ENCODE peak calls at places on chromosomes 5 and 9, in nine cellular contexts. H is memory B cell; J is NCI-H1092; T is mucosa of descending colon; N is psoas muscle; O is hippocampal formation; F is foreskin fibroblast; R is stimulated activated naive CD4-positive, alpha-beta T cell; M is NCI-H2171 treated with DMSO at 0.1 percent for 48 hours. B is an unnamed sample.

GRCh38 chr5:60687927-60688720 is 11.8 kb downstream of the DEPDC1B start:
- DNase-seq in H (no peak), J (no peak), T (no peak), N (no peak), O (no peak), F (peak), R (no peak), M (no peak), B (no peak)

GRCh38 chr5:91425046-91425445 is 41.9 kb upstream of the ARRDC3 start:
- DNase-seq in H (no peak), J (no peak), T (no peak), N (no peak), O (no peak), F (no peak), R (no peak), M (no peak), B (no peak)

GRCh38 chr9:130905125-130905901 is 8.7 kb upstream of the QRFP start:
- DNase-seq in H (no peak), J (no peak), T (no peak), N (no peak), O (no peak), F (no peak), R (no peak), M (no peak), B (no peak)

GRCh38 chr5:44345871-44346270 is 43.3 kb downstream of the FGF10 start:
- DNase-seq in H (no peak), J (no peak), T (no peak), N (no peak), O (no peak), F (no peak), R (no peak), M (no peak), B (no peak)

GRCh38 chr5:6365977-6366590 is 12.3 kb downstream of the MED10 start:
- DNase-seq in H (no peak), J (no peak), T (no peak), N (peak), O (no peak), F (no peak), R (no peak), M (no peak), B (no peak)

GRCh38 chr5:135371738-135372232 is 27.2 kb downstream of the MACROH2A1 start:
- DNase-seq in H (no peak), J (no peak), T (no peak), N (no peak), O (no peak), F (peak), R (no peak), M (no peak), B (no peak)

GRCh38 chr5:61334224-61335196 is 2.5 kb downstream of the ZSWIM6 start:
- DNase-seq in H (no peak), J (peak), T (no peak), N (no peak), O (no peak), F (peak), R (no peak), M (no peak), B (no peak)

GRCh38 chr5:1703352-1704050 is 96.1 kb downstream of the MRPL36 start:
- DNase-seq in H (no peak), J (no peak), T (no peak), N (no peak), O (no peak), F (no peak), R (no peak), M (no peak), B (no peak)

GRCh38 chr9:105290401-105290800 is 46.0 kb downstream of the SLC44A1 start:
- DNase-seq in H (no peak), J (no peak), T (no peak), N (no peak), O (peak), F (peak), R (no peak), M (no peak), B (no peak)

GRCh38 chr9:69180670-69181069 is 6.6 kb downstream of the TJP2 start:
- DNase-seq in H (no peak), J (no peak), T (peak), N (no peak), O (peak), F (peak), R (no peak), M (no peak), B (peak)

GRCh38 chr5:14328144-14328543 is 185.0 kb downstream of the TRIO start:
- DNase-seq in H (no peak), J (no peak), T (no peak), N (no peak), O (peak), F (no peak), R (no peak), M (no peak), B (no peak)

GRCh38 chr9:105890046-105890822 is 195.9 kb downstream of the TMEM38B start:
- DNase-seq in H (no peak), J (no peak), T (no peak), N (no peak), O (no peak), F (no peak), R (no peak), M (no peak), B (no peak)

GRCh38 chr9:120402741-120403542 is 177.0 kb downstream of the CDK5RAP2 start:
- DNase-seq in H (no peak), J (no peak), T (no peak), N (no peak), O (no peak), F (peak), R (no peak), M (no peak), B (no peak)

GRCh38 chr5:92371889-92372235 is 988.7 kb upstream of the ARRDC3 start:
- DNase-seq in H (no peak), J (no peak), T (no peak), N (no peak), O (no peak), F (peak), R (no peak), M (no peak), B (no peak)